ENCODE peak calls at places on chromosomes 7 and 10, in six cellular contexts. J is ureter, U is HCT116, I is iPS-NIHi11, Z is LoVo, T is Calu3. W is an unnamed sample.

GRCh38 chr7:1117321-1117928 is 29.5 kb downstream of the GPER1 start:
- DNase-seq in I (no peak), J (no peak), Z (no peak), U (no peak), T (no peak), W (no peak)

GRCh38 chr7:103341466-103341865 is 3.1 kb downstream of the DNAJC2 start:
- DNase-seq in T (no peak), I (no peak), J (no peak), Z (no peak), U (no peak), W (no peak)

GRCh38 chr7:99792983-99793382 is 9.0 kb upstream of the CYP3A4 start:
- DNase-seq in Z (no peak), J (no peak), I (no peak), U (no peak), T (no peak), W (no peak)

GRCh38 chr10:110651044-110651958 is 7.2 kb downstream of the RBM20 start:
- DNase-seq in I (no peak), J (no peak), U (no peak), Z (no peak), T (no peak), W (no peak)

GRCh38 chr10:48480397-48481374 is 124.2 kb downstream of the ARHGAP22 start:
- DNase-seq in T (no peak), J (peak), I (no peak), U (no peak), Z (no peak), W (no peak)

GRCh38 chr7:68717176-68717575 is 881.1 kb upstream of the AUTS2 start:
- DNase-seq in J (no peak), T (no peak), I (no peak), U (no peak), Z (no peak), W (no peak)

GRCh38 chr7:44310221-44310848 is 15.1 kb downstream of the CAMK2B start:
- DNase-seq in Z (no peak), I (no peak), U (no peak), J (peak), T (no peak), W (no peak)

GRCh38 chr7:144454256-144455039 is 51.0 kb upstream of the NOBOX start:
- DNase-seq in J (no peak), U (peak), T (no peak), I (no peak), Z (peak), W (no peak)

GRCh38 chr10:98664329-98665042 is 217.8 kb upstream of the HPS1 start:
- DNase-seq in I (peak), Z (peak), U (peak), J (no peak), T (peak), W (no peak)

GRCh38 chr7:102101111-102101551 is 185.5 kb upstream of the SH2B2 start:
- DNase-seq in J (no peak), T (no peak), Z (peak), U (no peak), I (no peak), W (no peak)

GRCh38 chr7:139995034-139995915 is 67.5 kb downstream of the PARP12 start:
- DNase-seq in T (no peak), U (no peak), Z (no peak), I (no peak), J (no peak), W (no peak)

GRCh38 chr7:3754488-3755365 is 453.7 kb downstream of the SDK1 start:
- DNase-seq in T (no peak), Z (no peak), U (no peak), I (peak), J (no peak), W (no peak)

GRCh38 chr10:57579926-57580325 is 687.8 kb downstream of the IPMK start:
- DNase-seq in T (peak), Z (peak), J (no peak), I (peak), U (no peak), W (no peak)

GRCh38 chr10:3869036-3869435 is 84.0 kb upstream of the KLF6 start:
- DNase-seq in J (no peak), T (no peak), I (no peak), U (no peak), Z (no peak), W (no peak)

GRCh38 chr7:103989200-103989784 is at the start of gene RELN:
- DNase-seq in T (peak), J (no peak), Z (no peak), I (peak), U (no peak), W (no peak)

GRCh38 chr7:135661311-135662122 is 797 bp upstream of the STMP1 start:
- DNase-seq in Z (no peak), T (peak), J (peak), U (no peak), I (peak), W (no peak)

GRCh38 chr7:24786941-24787340 is 29.7 kb upstream of the GSDME start:
- DNase-seq in T (peak), I (no peak), Z (no peak), U (peak), J (no peak), W (peak)

GRCh38 chr7:151013728-151014497 is 10.4 kb downstream of the ATG9B start:
- DNase-seq in Z (no peak), J (peak), U (no peak), I (peak), T (no peak), W (no peak)

GRCh38 chr7:107909445-107909844 is 18.5 kb downstream of the DLD start:
- DNase-seq in Z (no peak), I (no peak), J (no peak), T (no peak), U (no peak), W (no peak)

GRCh38 chr7:121020243-121020642 is 31.7 kb downstream of the CPED1 start:
- DNase-seq in J (no peak), Z (no peak), I (no peak), T (no peak), U (no peak), W (no peak)

GRCh38 chr7:29065458-29065857 is 80.9 kb downstream of the CPVL start:
- DNase-seq in I (no peak), T (no peak), U (no peak), J (no peak), Z (no peak), W (no peak)

GRCh38 chr7:2261611-2262010 is 19.6 kb downstream of the NUDT1 start:
- DNase-seq in J (no peak), I (no peak), Z (no peak), T (no peak), U (no peak), W (no peak)

GRCh38 chr10:70084189-70084588 is 31.5 kb downstream of the MACROH2A2 start:
- DNase-seq in T (no peak), J (no peak), Z (no peak), U (no peak), I (no peak), W (peak)

GRCh38 chr7:105218939-105219770 is 169.6 kb downstream of the SRPK2 start:
- DNase-seq in U (no peak), Z (peak), T (no peak), I (no peak), J (no peak), W (no peak)

GRCh38 chr7:138564365-138564764 is 104.3 kb downstream of the TRIM24 start:
- DNase-seq in Z (peak), J (peak), U (no peak), T (peak), I (no peak), W (no peak)

GRCh38 chr10:24238527-24239247 is 29.7 kb downstream of the KIAA1217 start:
- DNase-seq in T (peak), I (peak), Z (peak), J (peak), U (no peak), W (no peak)

GRCh38 chr7:17371656-17372524 is 73.4 kb downstream of the AHR start:
- DNase-seq in I (no peak), T (peak), U (peak), Z (peak), J (no peak), W (peak)

GRCh38 chr7:106056513-106057203 is 55.5 kb downstream of the SYPL1 start:
- DNase-seq in T (peak), Z (peak), U (peak), J (peak), I (peak), W (peak)

GRCh38 chr7:27194641-27195379 is 5.1 kb downstream of the HOXA13 start:
- DNase-seq in U (no peak), J (peak), T (no peak), Z (peak), I (no peak), W (no peak)

GRCh38 chr10:23478570-23478969 is 39.7 kb downstream of the OTUD1 start:
- DNase-seq in T (no peak), Z (no peak), J (no peak), U (no peak), I (no peak), W (no peak)

W was measured in SW 1271.